ENCODE peak calls at places on chromosome 19, in nine cellular contexts. I is fibroblast of the conjunctiva, R is progenitor cell of endocrine pancreas, D is iPS DF 19.7, V is cardiac fibroblast, B is pons, A is stromal cell of bone marrow, C is NCI-H1694, G is heart left ventricle. S is an unnamed sample.

GRCh38 chr19:54248016-54248601 is 5.5 kb upstream of the LILRA6 start:
- DNase-seq in G (peak; percentile 45), C (no peak), R (no peak), I (no peak), D (no peak), V (peak; percentile 22), B (peak; percentile 80), A (peak; percentile 18), S (peak; percentile 75)

GRCh38 chr19:35093430-35093829 is 22.2 kb upstream of the FXYD3 start:
- DNase-seq in A (no peak), B (no peak), G (no peak), C (no peak), V (no peak), R (no peak), I (no peak), D (no peak), S (no peak)

GRCh38 chr19:11446652-11447301 is 11.3 kb downstream of the PRKCSH start:
- DNase-seq in R (peak; percentile 66), D (no peak), A (no peak), V (peak; percentile 43), C (no peak), G (peak; percentile 49), I (no peak), B (peak; percentile 92), S (peak; percentile 21)

GRCh38 chr19:36257512-36257876 is 42.6 kb downstream of the ZNF146 start:
- DNase-seq in C (no peak), V (no peak), A (no peak), D (no peak), I (no peak), R (peak; percentile 68), B (no peak), G (peak; percentile 31), S (peak; percentile 24)

GRCh38 chr19:39816287-39817048 is 17.5 kb downstream of the DYRK1B start:
- DNase-seq in R (no peak), D (no peak), B (no peak), G (peak; percentile 14), C (no peak), I (no peak), V (no peak), A (no peak), S (no peak)

GRCh38 chr19:282501-282900 is 8.7 kb downstream of the PLPP2 start:
- DNase-seq in I (no peak), C (no peak), D (no peak), R (no peak), B (no peak), G (no peak), V (no peak), A (no peak), S (no peak)

GRCh38 chr19:30665449-30665848 is 293.3 kb downstream of the ZNF536 start:
- DNase-seq in D (no peak), V (no peak), I (no peak), C (no peak), R (no peak), G (no peak), A (no peak), B (no peak), S (no peak)

GRCh38 chr19:45047188-45047797 is 8.4 kb downstream of the CLASRP start:
- DNase-seq in A (no peak), V (no peak), C (no peak), D (no peak), R (no peak), I (no peak), B (peak; percentile 22), G (no peak), S (no peak)

GRCh38 chr19:38375748-38376147 is 1.4 kb downstream of the PSMD8 start:
- DNase-seq in B (no peak), D (no peak), R (no peak), I (no peak), A (no peak), G (no peak), V (peak; percentile 23), C (no peak), S (no peak)

GRCh38 chr19:5466814-5467291 is 11.6 kb downstream of the ZNRF4 start:
- DNase-seq in D (no peak), C (peak; percentile 82), B (no peak), R (no peak), G (no peak), A (no peak), V (peak; percentile 29), I (no peak), S (no peak)

GRCh38 chr19:17332360-17332676 is 2.3 kb downstream of the ANO8 start:
- DNase-seq in I (no peak), B (no peak), G (no peak), R (no peak), A (no peak), D (no peak), V (no peak), C (no peak), S (no peak)

GRCh38 chr19:42360787-42361544 is 29.1 kb downstream of the CNFN start:
- DNase-seq in G (no peak), R (no peak), I (no peak), C (no peak), B (no peak), V (no peak), A (peak; percentile 5), D (peak; percentile 47), S (no peak)

GRCh38 chr19:31257426-31258130 is 91.7 kb downstream of the TSHZ3 start:
- DNase-seq in C (no peak), B (no peak), I (no peak), A (no peak), G (no peak), V (no peak), R (no peak), D (no peak), S (no peak)

GRCh38 chr19:35715981-35716734 is 1.6 kb upstream of the KMT2B start:
- DNase-seq in B (no peak), A (no peak), R (peak; percentile 50), I (no peak), C (no peak), V (no peak), D (no peak), G (peak; percentile 76), S (no peak)

GRCh38 chr19:29872224-29872731 is 60.5 kb downstream of the CCNE1 start:
- DNase-seq in D (no peak), C (no peak), R (no peak), B (peak; percentile 12), A (no peak), G (no peak), I (no peak), V (peak; percentile 34), S (no peak)

GRCh38 chr19:5947435-5947834 is 30.5 kb downstream of the RANBP3 start:
- DNase-seq in V (peak; percentile 86), A (peak; percentile 65), R (no peak), D (no peak), B (peak; percentile 94), I (peak; percentile 18), G (peak; percentile 64), C (no peak), S (no peak)

GRCh38 chr19:7224205-7224833 is 69.9 kb downstream of the INSR start:
- DNase-seq in R (no peak), A (no peak), I (no peak), B (peak; percentile 79), V (peak; percentile 88), C (no peak), D (no peak), G (no peak), S (no peak)

GRCh38 chr19:32828139-32828538 is 41.4 kb downstream of the SLC7A9 start:
- DNase-seq in C (no peak), V (no peak), G (no peak), D (no peak), A (no peak), R (no peak), B (no peak), I (no peak), S (no peak)

GRCh38 chr19:28372800-28373199 is 840.2 kb downstream of the UQCRFS1 start:
- DNase-seq in A (no peak), B (no peak), C (no peak), I (no peak), V (no peak), D (no peak), G (no peak), R (no peak), S (no peak)

GRCh38 chr19:2357279-2358206 is 2.5 kb upstream of the TMPRSS9 start:
- DNase-seq in C (no peak), G (no peak), I (no peak), D (no peak), R (no peak), V (no peak), B (no peak), A (no peak), S (no peak)

GRCh38 chr19:3397266-3398022 is 31.1 kb downstream of the NFIC start:
- DNase-seq in V (no peak), C (no peak), G (no peak), A (no peak), B (peak; percentile 73), R (no peak), I (no peak), D (no peak), S (no peak)

GRCh38 chr19:40718774-40719391 is 2.0 kb downstream of the ITPKC start:
- DNase-seq in I (peak; percentile 12), D (no peak), A (no peak), C (no peak), G (peak; percentile 40), B (no peak), V (peak; percentile 61), R (peak; percentile 51), S (peak; percentile 49)

GRCh38 chr19:6378036-6378435 is 2.3 kb upstream of the PSPN start:
- DNase-seq in D (no peak), A (no peak), I (peak; percentile 41), C (no peak), V (peak; percentile 66), R (no peak), B (no peak), G (no peak), S (peak; percentile 0)

GRCh38 chr19:30371960-30372824 is at the start of gene ZNF536:
- DNase-seq in B (peak; percentile 96), A (no peak), V (no peak), C (no peak), R (no peak), D (no peak), I (no peak), G (no peak), S (no peak)

GRCh38 chr19:50796128-50796633 is 6.0 kb downstream of the ACP4 start:
- DNase-seq in V (no peak), A (no peak), R (no peak), D (no peak), B (no peak), G (no peak), I (no peak), C (no peak), S (no peak)

GRCh38 chr19:42658148-42658547 is 63.4 kb upstream of the CEACAM8 start:
- DNase-seq in B (no peak), V (peak; percentile 4), R (no peak), A (no peak), I (no peak), C (no peak), D (no peak), G (no peak), S (no peak)

GRCh38 chr19:1081301-1082164 is 13.6 kb downstream of the POLR2E start:
- DNase-seq in V (no peak), C (no peak), A (no peak), B (no peak), I (no peak), G (no peak), D (no peak), R (no peak), S (no peak)

GRCh38 chr19:42113641-42114348 is 18.5 kb downstream of the POU2F2 start:
- DNase-seq in D (no peak), A (peak; percentile 97), I (peak; percentile 71), G (no peak), C (no peak), V (peak; percentile 92), R (no peak), B (no peak), S (peak; percentile 97)

GRCh38 chr19:48596679-48597465 is 9.7 kb upstream of the SPACA4 start:
- DNase-seq in I (no peak), C (no peak), D (no peak), V (no peak), A (no peak), R (no peak), G (no peak), B (no peak), S (no peak)

GRCh38 chr19:43743059-43743458 is 11.7 kb downstream of the SMG9 start:
- DNase-seq in V (peak; percentile 67), D (no peak), C (no peak), B (no peak), G (no peak), R (no peak), I (no peak), A (peak; percentile 70), S (no peak)

GRCh38 chr19:32397736-32398135 is 7.8 kb upstream of the DPY19L3 start:
- DNase-seq in A (peak; percentile 54), G (no peak), C (no peak), I (peak; percentile 62), D (no peak), V (peak; percentile 76), R (no peak), B (no peak), S (no peak)